ENCODE peak calls at places on chromosomes 2 and 18, in nine cellular contexts. K is A549, L is HepG2, D is bronchial epithelial cell, M is HL-60, X is LNCaP clone FGC, Z is heart right ventricle, C is progenitor cell of endocrine pancreas, J is left lung. Q is an unnamed sample.

GRCh38 chr2:1546023-1546591 is 132.8 kb downstream of the TPO start:
- DNase-seq in J (no peak), L (peak), K (peak), Z (no peak), D (peak), X (peak), C (no peak), M (peak), Q (peak)

GRCh38 chr2:7792031-7792651 is 874.9 kb downstream of the RNF144A start:
- DNase-seq in J (no peak), D (no peak), Z (no peak), C (no peak), M (no peak), X (peak), L (peak), K (no peak), Q (no peak)

GRCh38 chr18:13107074-13107473 is 111.5 kb upstream of the LDLRAD4 start:
- DNase-seq in L (no peak), M (no peak), K (no peak), D (no peak), J (no peak), Z (no peak), X (no peak), C (no peak), Q (no peak)

GRCh38 chr2:1567556-1568344 is 154.5 kb downstream of the TPO start:
- DNase-seq in L (no peak), Z (no peak), X (no peak), J (peak), K (no peak), M (no peak), C (no peak), D (no peak), Q (no peak)

GRCh38 chr18:77087391-77088141 is 45.0 kb downstream of the MBP start:
- DNase-seq in J (no peak), C (peak), Z (peak), K (no peak), M (no peak), L (no peak), X (no peak), D (no peak), Q (no peak)

GRCh38 chr2:241762933-241763369 is 13.7 kb upstream of the GAL3ST2 start:
- DNase-seq in Z (no peak), C (no peak), K (no peak), J (no peak), D (no peak), M (peak), L (no peak), X (no peak), Q (peak)

GRCh38 chr2:10141736-10142639 is 19.4 kb downstream of the RRM2 start:
- DNase-seq in L (no peak), M (no peak), J (peak), X (no peak), K (peak), D (no peak), C (no peak), Z (peak), Q (peak)

GRCh38 chr2:63029058-63029457 is 21.6 kb upstream of the OTX1 start:
- DNase-seq in K (no peak), L (no peak), M (no peak), X (no peak), Z (no peak), J (no peak), D (peak), C (no peak), Q (no peak)

GRCh38 chr2:121475811-121476571 is 54.7 kb upstream of the RNU4ATAC start:
- DNase-seq in X (peak), L (peak), J (no peak), K (no peak), C (no peak), D (peak), Z (no peak), M (no peak), Q (no peak)

GRCh38 chr2:121532347-121532766 is 1.7 kb downstream of the RNU4ATAC start:
- DNase-seq in D (peak), X (no peak), Z (no peak), J (no peak), K (peak), L (peak), M (peak), C (no peak), Q (no peak)

GRCh38 chr2:8595821-8596600 is 85.8 kb upstream of the ID2 start:
- DNase-seq in J (no peak), L (no peak), K (no peak), X (no peak), D (no peak), C (no peak), M (no peak), Z (no peak), Q (no peak)

GRCh38 chr2:75498907-75499306 is 61.8 kb downstream of the EVA1A start:
- DNase-seq in X (no peak), C (no peak), J (no peak), D (no peak), L (no peak), M (no peak), K (no peak), Z (no peak), Q (no peak)

GRCh38 chr2:166932032-166932431 is 43.8 kb downstream of the XIRP2 start:
- DNase-seq in M (no peak), K (no peak), Z (no peak), X (no peak), L (no peak), D (peak), C (no peak), J (no peak), Q (no peak)

GRCh38 chr2:26854283-26854827 is 6.4 kb downstream of the DPYSL5 start:
- DNase-seq in J (no peak), C (no peak), K (no peak), D (no peak), Z (no peak), X (no peak), L (no peak), M (no peak), Q (no peak)

GRCh38 chr2:136125226-136125625 is 7.3 kb upstream of the CXCR4 start:
- DNase-seq in M (no peak), J (no peak), K (no peak), C (no peak), X (no peak), L (no peak), Z (no peak), D (no peak), Q (peak)

GRCh38 chr2:150860301-150860700 is 372.8 kb upstream of the RND3 start:
- DNase-seq in K (no peak), Z (no peak), C (no peak), L (no peak), D (no peak), X (peak), J (no peak), M (no peak), Q (no peak)

GRCh38 chr2:46365913-46366674 is 68.9 kb downstream of the EPAS1 start:
- DNase-seq in X (no peak), J (no peak), M (no peak), C (no peak), Z (no peak), L (no peak), D (no peak), K (peak), Q (no peak)

GRCh38 chr2:69212238-69213028 is 174.6 kb downstream of the GFPT1 start:
- DNase-seq in L (no peak), X (no peak), C (no peak), J (no peak), K (no peak), M (no peak), Z (no peak), D (no peak), Q (no peak)

GRCh38 chr2:144217853-144218633 is 301.9 kb downstream of the ZEB2 start:
- DNase-seq in K (no peak), J (no peak), D (no peak), X (peak), C (no peak), L (no peak), M (no peak), Z (no peak), Q (no peak)

GRCh38 chr2:32981612-32982011 is 34.9 kb downstream of the LTBP1 start:
- DNase-seq in J (no peak), Z (no peak), M (no peak), L (no peak), C (no peak), K (no peak), X (no peak), D (no peak), Q (no peak)

GRCh38 chr2:234091432-234091879 is 41.0 kb downstream of the SPP2 start:
- DNase-seq in Z (no peak), X (no peak), K (peak), D (peak), L (no peak), C (no peak), J (no peak), M (no peak), Q (no peak)

GRCh38 chr18:80200932-80201672 is 46.2 kb downstream of the PARD6G start:
- DNase-seq in L (no peak), C (no peak), M (no peak), K (no peak), X (no peak), J (no peak), D (no peak), Z (no peak), Q (no peak)

GRCh38 chr18:80198994-80199748 is 48.1 kb downstream of the PARD6G start:
- DNase-seq in C (no peak), Z (no peak), K (no peak), M (no peak), X (no peak), J (no peak), D (no peak), L (no peak), Q (no peak)

GRCh38 chr18:80201739-80202138 is 45.6 kb downstream of the PARD6G start:
- DNase-seq in M (no peak), L (no peak), J (no peak), X (no peak), C (no peak), D (no peak), Z (no peak), K (no peak), Q (no peak)

GRCh38 chr18:80198391-80198790 is 48.9 kb downstream of the PARD6G start:
- DNase-seq in L (no peak), C (no peak), D (no peak), K (no peak), J (no peak), M (no peak), Z (no peak), X (no peak), Q (no peak)

DNA sequence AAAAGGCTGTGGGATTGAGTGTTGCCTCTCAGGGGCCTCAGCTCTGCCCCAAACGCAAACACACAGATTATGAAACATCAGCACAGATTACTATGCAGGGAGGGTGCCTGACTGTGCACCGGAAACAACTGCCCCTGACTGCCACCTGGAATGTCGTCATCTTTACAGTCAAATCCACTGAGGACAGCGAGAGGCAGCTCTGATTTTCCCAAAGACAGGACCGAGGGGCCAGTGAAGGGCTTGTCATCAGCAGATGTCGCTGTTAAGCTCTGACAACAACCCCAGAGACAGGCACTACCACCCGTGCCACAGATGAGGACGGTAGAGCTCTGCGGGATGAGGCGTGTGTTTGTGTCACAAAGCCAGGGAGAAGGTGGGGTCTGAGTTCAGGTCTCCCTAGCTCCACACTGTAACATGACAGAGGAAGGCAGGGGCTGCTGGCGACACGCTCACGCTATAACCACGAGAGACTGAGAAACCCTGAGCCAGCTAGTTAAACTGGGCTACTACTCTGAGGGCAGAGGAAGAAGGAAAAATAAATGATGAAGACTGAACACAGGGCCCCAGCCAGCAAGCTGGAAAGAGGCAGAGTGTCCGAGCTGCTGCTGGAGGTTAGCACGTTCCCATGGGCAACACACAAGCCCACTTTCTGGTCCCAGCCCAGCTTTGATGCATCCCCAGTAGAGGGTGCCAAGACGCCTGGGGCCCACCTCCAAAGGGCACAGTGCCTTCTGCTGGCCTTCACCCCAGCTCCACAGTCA is 47.0 kb downstream of the PARD6G start:
- DNase-seq in J (no peak), D (no peak), M (peak), Z (no peak), L (peak), X (no peak), C (no peak), K (peak), Q (no peak)
- TF ChIP-seq CTCF in J (no peak), D (no peak), M (no peak), Z (no peak), L (peak), X (peak), C (no peak), K (peak), Q (no peak)

GRCh38 chr2:219494952-219495530 is 3.6 kb upstream of the GMPPA start:
- DNase-seq in M (no peak), L (no peak), D (no peak), J (no peak), X (no peak), K (no peak), C (no peak), Z (no peak), Q (no peak)
- TF ChIP-seq CTCF in M (no peak), L (no peak), D (no peak), J (no peak), X (no peak), K (no peak), C (no peak), Z (no peak), Q (no peak)

GRCh38 chr2:67237288-67237687 is 159.8 kb upstream of the ETAA1 start:
- DNase-seq in Z (no peak), J (no peak), M (no peak), D (no peak), L (no peak), C (no peak), K (no peak), X (no peak), Q (no peak)

GRCh38 chr2:67234443-67234842 is 162.7 kb upstream of the ETAA1 start:
- DNase-seq in D (peak), J (no peak), X (no peak), C (no peak), K (peak), M (peak), L (no peak), Z (no peak), Q (no peak)
- TF ChIP-seq CTCF in D (peak), J (no peak), X (peak), C (peak), K (peak), M (no peak), L (no peak), Z (no peak), Q (no peak)

GRCh38 chr2:55419514-55420243 is at the start of gene CCDC88A:
- DNase-seq in Z (peak), K (peak), J (peak), M (peak), D (peak), C (peak), L (peak), X (peak), Q (peak)
- TF ChIP-seq CTCF in Z (peak), K (no peak), J (peak), M (no peak), D (peak), C (peak), L (peak), X (peak), Q (no peak)

GRCh38 chr18:44035554-44035953 is 645.1 kb upstream of the SETBP1 start:
- DNase-seq in Z (no peak), L (no peak), X (no peak), M (no peak), J (no peak), K (no peak), C (no peak), D (no peak), Q (no peak)
- TF ChIP-seq CTCF in Z (no peak), L (no peak), X (no peak), M (no peak), J (no peak), K (no peak), C (no peak), D (no peak), Q (no peak)

Q was measured in activated CD8-positive, alpha-beta T cell treated with anti-CD3 and anti-CD28 coated beads for 36 hours.